ENCODE peak calls at places on chromosomes 2 and 18, in four cellular contexts. One of them, this sample, is unnamed.

GRCh38 chr2:100259991-100260390 is 62.3 kb downstream of the LONRF2 start:
- DNase-seq in tibial artery: peak; percentile 17
- DNase-seq in body of pancreas: no peak
- DNase-seq in BJ: no peak
- DNase-seq in this sample: no peak

GRCh38 chr18:46095532-46095931 is 2.6 kb downstream of the ATP5F1A start:
- DNase-seq in tibial artery: no peak
- DNase-seq in body of pancreas: no peak
- DNase-seq in BJ: no peak
- DNase-seq in this sample: no peak

GRCh38 chr18:78814321-78814720 is 165.3 kb upstream of the SALL3 start:
- DNase-seq in tibial artery: peak; percentile 37
- DNase-seq in body of pancreas: no peak
- DNase-seq in BJ: no peak
- DNase-seq in this sample: no peak

GRCh38 chr2:8607591-8607990 is 74.3 kb upstream of the ID2 start:
- DNase-seq in tibial artery: no peak
- DNase-seq in body of pancreas: no peak
- DNase-seq in BJ: peak; percentile 72
- DNase-seq in this sample: no peak

GRCh38 chr2:181239400-181239799 is 217.8 kb upstream of the ITGA4 start:
- DNase-seq in tibial artery: no peak
- DNase-seq in body of pancreas: no peak
- DNase-seq in BJ: no peak
- DNase-seq in this sample: no peak

GRCh38 chr2:27723372-27724144 is 48.0 kb upstream of the MRPL33 start:
- DNase-seq in tibial artery: peak; percentile 90
- DNase-seq in body of pancreas: peak; percentile 86
- DNase-seq in BJ: no peak
- DNase-seq in this sample: no peak

GRCh38 chr2:10844083-10844482 is 31.5 kb upstream of the PDIA6 start:
- DNase-seq in tibial artery: peak; percentile 84
- DNase-seq in body of pancreas: peak; percentile 87
- DNase-seq in BJ: no peak
- DNase-seq in this sample: no peak

GRCh38 chr2:750628-751027 is 73.4 kb upstream of the TMEM18 start:
- DNase-seq in tibial artery: no peak
- DNase-seq in body of pancreas: no peak
- DNase-seq in BJ: no peak
- DNase-seq in this sample: no peak

GRCh38 chr2:218996937-218997336 is 3.7 kb upstream of the CRYBA2 start:
- DNase-seq in tibial artery: no peak
- DNase-seq in body of pancreas: peak; percentile 82
- DNase-seq in BJ: no peak
- DNase-seq in this sample: no peak

GRCh38 chr2:162430323-162430722 is 86.4 kb downstream of the GCA start:
- DNase-seq in tibial artery: no peak
- DNase-seq in body of pancreas: peak; percentile 16
- DNase-seq in BJ: no peak
- DNase-seq in this sample: no peak

GRCh38 chr2:61898810-61899209 is 6.7 kb upstream of the COMMD1 start:
- DNase-seq in tibial artery: no peak
- DNase-seq in body of pancreas: no peak
- DNase-seq in BJ: no peak
- DNase-seq in this sample: no peak

GRCh38 chr18:78518805-78519204 is 460.8 kb upstream of the SALL3 start:
- DNase-seq in tibial artery: no peak
- DNase-seq in body of pancreas: no peak
- DNase-seq in BJ: no peak
- DNase-seq in this sample: no peak

GRCh38 chr2:46002947-46003346 is 294.3 kb upstream of the EPAS1 start:
- DNase-seq in tibial artery: no peak
- DNase-seq in body of pancreas: no peak
- DNase-seq in BJ: no peak
- DNase-seq in this sample: no peak

GRCh38 chr2:6874032-6874431 is 3.5 kb upstream of the RSAD2 start:
- DNase-seq in tibial artery: no peak
- DNase-seq in body of pancreas: no peak
- DNase-seq in BJ: no peak
- DNase-seq in this sample: no peak

GRCh38 chr2:70143314-70144150 is 47.3 kb downstream of the C2orf42 start:
- DNase-seq in tibial artery: peak; percentile 82
- DNase-seq in body of pancreas: peak; percentile 64
- DNase-seq in BJ: no peak
- DNase-seq in this sample: no peak

GRCh38 chr2:233434666-233435375 is 80.5 kb downstream of the DGKD start:
- DNase-seq in tibial artery: peak; percentile 53
- DNase-seq in body of pancreas: no peak
- DNase-seq in BJ: no peak
- DNase-seq in this sample: no peak

GRCh38 chr18:41703744-41704530 is 251.1 kb upstream of the PIK3C3 start:
- DNase-seq in tibial artery: no peak
- DNase-seq in body of pancreas: no peak
- DNase-seq in BJ: no peak
- DNase-seq in this sample: no peak

GRCh38 chr2:113283704-113284284 is 5.1 kb upstream of the PAX8 start:
- DNase-seq in tibial artery: peak; percentile 90
- DNase-seq in body of pancreas: peak; percentile 87
- DNase-seq in BJ: peak; percentile 67
- DNase-seq in this sample: peak; percentile 24

GRCh38 chr2:128323501-128323931 is 4.8 kb upstream of the HS6ST1 start:
- DNase-seq in tibial artery: no peak
- DNase-seq in body of pancreas: no peak
- DNase-seq in BJ: no peak
- DNase-seq in this sample: no peak

GRCh38 chr2:200810252-200810650 is 1.5 kb upstream of the BZW1 start:
- DNase-seq in tibial artery: peak; percentile 72
- DNase-seq in body of pancreas: peak; percentile 57
- DNase-seq in BJ: peak; percentile 70
- DNase-seq in this sample: no peak

GRCh38 chr2:168920504-168921157 is 19.5 kb downstream of the G6PC2 start:
- DNase-seq in tibial artery: no peak
- DNase-seq in body of pancreas: no peak
- DNase-seq in BJ: no peak
- DNase-seq in this sample: peak; percentile 11

GRCh38 chr18:10006261-10006903 is 92.6 kb downstream of the VAPA start:
- DNase-seq in tibial artery: no peak
- DNase-seq in body of pancreas: peak; percentile 61
- DNase-seq in BJ: no peak
- DNase-seq in this sample: no peak

GRCh38 chr2:20350105-20350712 is 435 bp downstream of the PUM2 start:
- DNase-seq in tibial artery: no peak
- DNase-seq in body of pancreas: peak; percentile 40
- DNase-seq in BJ: no peak
- DNase-seq in this sample: no peak

GRCh38 chr2:5132281-5132680 is 559.9 kb upstream of the SOX11 start:
- DNase-seq in tibial artery: no peak
- DNase-seq in body of pancreas: no peak
- DNase-seq in BJ: no peak
- DNase-seq in this sample: no peak

GRCh38 chr2:170354855-170355649 is 177.1 kb downstream of the MYO3B start:
- DNase-seq in tibial artery: no peak
- DNase-seq in body of pancreas: no peak
- DNase-seq in BJ: no peak
- DNase-seq in this sample: no peak

GRCh38 chr2:240566203-240567136 is 1.8 kb upstream of the RNPEPL1 start:
- DNase-seq in tibial artery: peak; percentile 98
- DNase-seq in body of pancreas: peak; percentile 96
- DNase-seq in BJ: no peak
- DNase-seq in this sample: no peak

GRCh38 chr18:11906926-11907874 is 917 bp downstream of the MPPE1 start:
- DNase-seq in tibial artery: no peak
- DNase-seq in body of pancreas: no peak
- DNase-seq in BJ: no peak
- DNase-seq in this sample: no peak

GRCh38 chr2:40797115-40797514 is 345.2 kb upstream of the SLC8A1 start:
- DNase-seq in tibial artery: no peak
- DNase-seq in body of pancreas: peak; percentile 11
- DNase-seq in BJ: no peak
- DNase-seq in this sample: no peak

GRCh38 chr18:80184243-80184772 is 63.0 kb downstream of the PARD6G start:
- DNase-seq in tibial artery: peak; percentile 54
- DNase-seq in body of pancreas: no peak
- DNase-seq in BJ: no peak
- DNase-seq in this sample: no peak

GRCh38 chr18:45521777-45522176 is 93.5 kb upstream of the SLC14A2 start:
- DNase-seq in tibial artery: peak; percentile 89
- DNase-seq in body of pancreas: no peak
- DNase-seq in BJ: no peak
- DNase-seq in this sample: no peak

GRCh38 chr18:68418881-68419280 is 296.0 kb downstream of the TMX3 start:
- DNase-seq in tibial artery: no peak
- DNase-seq in body of pancreas: no peak
- DNase-seq in BJ: no peak
- DNase-seq in this sample: no peak

GRCh38 chr18:52588916-52589315 is 248.9 kb downstream of the DCC start:
- DNase-seq in tibial artery: no peak
- DNase-seq in body of pancreas: no peak
- DNase-seq in BJ: no peak
- DNase-seq in this sample: no peak

GRCh38 chr2:176175729-176176074 is 12.8 kb upstream of the HOXD1 start:
- DNase-seq in tibial artery: no peak
- DNase-seq in body of pancreas: no peak
- DNase-seq in BJ: no peak
- DNase-seq in this sample: no peak

GRCh38 chr18:23357992-23358594 is 95.0 kb upstream of the RIOK3 start:
- DNase-seq in tibial artery: peak; percentile 83
- DNase-seq in body of pancreas: peak; percentile 39
- DNase-seq in BJ: no peak
- DNase-seq in this sample: no peak
- H3K4me3 ChIP-seq in tibial artery: peak overlapping the region; percentile 31
- H3K4me3 ChIP-seq in body of pancreas: no peak overlapping the region
- H3K4me3 ChIP-seq in BJ: no peak overlapping the region
- H3K4me3 ChIP-seq in this sample: no peak overlapping the region

GRCh38 chr2:204220896-204221295 is 284.3 kb downstream of the ICOS start:
- DNase-seq in tibial artery: no peak
- DNase-seq in body of pancreas: no peak
- DNase-seq in BJ: no peak
- DNase-seq in this sample: no peak
- TF ChIP-seq CTCF in tibial artery: no peak
- TF ChIP-seq CTCF in body of pancreas: no peak
- TF ChIP-seq CTCF in BJ: no peak
- TF ChIP-seq CTCF in this sample: no peak

DNA sequence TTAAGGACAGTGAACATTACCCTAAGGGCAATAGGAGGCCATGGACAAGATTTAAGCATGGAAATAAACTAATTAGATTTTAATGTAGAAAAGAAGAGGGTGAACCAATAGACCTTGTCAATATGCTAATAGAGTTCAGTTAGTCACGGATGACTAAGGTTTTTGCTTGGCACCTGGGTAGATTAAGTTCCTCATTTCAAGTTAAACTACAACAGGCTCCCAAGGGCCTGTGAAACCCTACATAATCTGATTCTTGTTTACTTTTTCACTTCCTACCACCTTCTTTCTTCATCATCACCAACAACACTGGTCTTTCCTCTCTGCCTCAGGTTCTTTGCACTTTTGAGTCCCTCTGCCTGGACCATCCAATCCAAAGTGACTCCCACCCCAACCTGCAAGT is 14.8 kb downstream of the SP110 start:
- DNase-seq in tibial artery: no peak
- DNase-seq in body of pancreas: no peak
- DNase-seq in BJ: no peak
- DNase-seq in this sample: no peak
- H3K4me3 ChIP-seq in tibial artery: no peak overlapping the region
- H3K4me3 ChIP-seq in body of pancreas: no peak overlapping the region
- H3K4me3 ChIP-seq in BJ: no peak overlapping the region
- H3K4me3 ChIP-seq in this sample: no peak overlapping the region

DNA sequence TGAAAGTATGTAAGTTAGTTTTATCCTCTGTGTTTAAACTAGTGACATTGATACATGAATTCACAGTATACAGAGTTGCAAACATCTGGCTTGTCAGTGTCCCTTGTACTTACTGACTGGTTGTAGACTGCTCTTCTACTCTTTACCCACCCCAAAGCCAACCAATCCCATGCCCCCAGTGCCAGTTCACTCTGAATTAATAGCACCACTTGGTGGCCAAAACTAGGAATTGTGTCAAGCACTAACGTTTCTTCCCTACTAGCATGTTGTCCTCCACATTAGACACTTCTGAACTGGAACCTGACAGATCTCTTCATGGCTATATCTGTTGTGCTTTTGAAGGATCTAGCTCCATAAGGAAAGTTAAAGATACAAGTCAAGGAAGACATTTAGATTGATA is 27.2 kb upstream of the OTX1 start:
- DNase-seq in tibial artery: no peak
- DNase-seq in body of pancreas: no peak
- DNase-seq in BJ: no peak
- DNase-seq in this sample: peak; percentile 22
- TF ChIP-seq CTCF in tibial artery: no peak
- TF ChIP-seq CTCF in body of pancreas: peak; percentile 15
- TF ChIP-seq CTCF in BJ: peak; percentile 27
- TF ChIP-seq CTCF in this sample: peak; percentile 37

GRCh38 chr2:231671617-231672350 is 36.5 kb upstream of the PTMA start:
- DNase-seq in tibial artery: no peak
- DNase-seq in body of pancreas: no peak
- DNase-seq in BJ: no peak
- DNase-seq in this sample: no peak

GRCh38 chr2:231670892-231671616 is 37.3 kb upstream of the PTMA start:
- DNase-seq in tibial artery: no peak
- DNase-seq in body of pancreas: no peak
- DNase-seq in BJ: no peak
- DNase-seq in this sample: no peak

GRCh38 chr2:231674587-231675334 is 33.6 kb upstream of the PTMA start:
- DNase-seq in tibial artery: peak; percentile 86
- DNase-seq in body of pancreas: peak; percentile 74
- DNase-seq in BJ: no peak
- DNase-seq in this sample: no peak

GRCh38 chr2:231672617-231673347 is 35.5 kb upstream of the PTMA start:
- DNase-seq in tibial artery: no peak
- DNase-seq in body of pancreas: no peak
- DNase-seq in BJ: no peak
- DNase-seq in this sample: no peak

GRCh38 chr2:231673348-231673770 is 35.0 kb upstream of the PTMA start:
- DNase-seq in tibial artery: no peak
- DNase-seq in body of pancreas: no peak
- DNase-seq in BJ: no peak
- DNase-seq in this sample: no peak
- H3K4me3 ChIP-seq in tibial artery: no peak overlapping the region
- H3K4me3 ChIP-seq in body of pancreas: no peak overlapping the region
- H3K4me3 ChIP-seq in BJ: no peak overlapping the region
- H3K4me3 ChIP-seq in this sample: no peak overlapping the region

DNA sequence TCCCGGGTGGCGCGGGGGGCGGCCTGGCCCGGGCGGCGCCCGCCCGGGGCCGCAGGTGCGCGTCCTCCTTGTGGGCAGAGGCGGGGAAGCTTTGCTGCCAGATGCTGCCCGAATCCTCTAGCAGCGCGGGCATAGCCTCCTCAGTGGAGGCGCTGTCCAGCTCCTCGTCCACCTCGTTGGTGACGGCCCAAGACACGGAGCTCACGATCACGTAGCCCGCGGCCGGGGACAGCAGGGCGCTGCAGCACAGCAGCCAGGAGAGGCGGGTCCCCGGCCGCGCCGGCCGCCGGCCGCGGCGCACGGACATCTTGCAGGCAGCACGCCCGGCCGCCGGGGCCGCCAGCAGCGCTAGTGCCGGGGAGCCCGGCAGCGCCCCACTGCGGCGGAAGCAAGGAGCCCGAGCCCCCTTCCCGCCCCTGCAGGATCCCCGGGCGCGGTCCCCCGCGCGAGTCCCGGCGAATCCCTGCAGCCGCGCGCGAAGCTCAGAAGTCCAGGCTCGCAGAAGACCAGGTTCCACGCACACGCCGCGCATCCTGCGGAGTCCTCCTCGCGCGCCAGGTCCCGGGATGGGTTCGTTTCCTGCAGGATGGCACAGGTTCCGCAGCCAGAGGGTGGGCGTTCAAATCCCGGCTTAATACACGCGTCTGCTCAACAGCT is at the start of gene CREG2:
- DNase-seq in tibial artery: peak; percentile 71
- DNase-seq in body of pancreas: peak; percentile 63
- DNase-seq in BJ: no peak
- DNase-seq in this sample: no peak
- TF ChIP-seq CTCF in tibial artery: peak; percentile 22
- TF ChIP-seq CTCF in body of pancreas: peak; percentile 60
- TF ChIP-seq CTCF in BJ: peak; percentile 34
- TF ChIP-seq CTCF in this sample: peak; percentile 52